ENCODE peak calls at places on chromosome 16, in four cellular contexts. F, A, W and L are unnamed samples.

GRCh38 chr16:71929048-71929447 is 33.7 kb downstream of the IST1 start:
- DNase-seq in A (no peak), F (peak; percentile 72), W (peak; percentile 84), L (peak; percentile 80)

GRCh38 chr16:82888616-82889015 is 261.8 kb downstream of the CDH13 start:
- DNase-seq in W (peak; percentile 67), A (no peak), F (peak; percentile 70), L (peak; percentile 75)

GRCh38 chr16:80583466-80583865 is 42.7 kb downstream of the DYNLRB2 start:
- DNase-seq in W (peak; percentile 71), A (no peak), F (peak; percentile 57), L (peak; percentile 83)

GRCh38 chr16:69036399-69037091 is 68.9 kb upstream of the HAS3 start:
- DNase-seq in F (no peak), W (no peak), A (no peak), L (no peak)

GRCh38 chr16:27326738-27327585 is 13.2 kb downstream of the IL4R start:
- DNase-seq in A (peak; percentile 99), F (peak; percentile 95), W (peak; percentile 97), L (peak; percentile 97)

GRCh38 chr16:22684282-22685161 is 129.4 kb upstream of the HS3ST2 start:
- DNase-seq in W (peak; percentile 29), A (no peak), F (peak; percentile 11), L (no peak)

GRCh38 chr16:22665803-22666202 is 148.2 kb upstream of the HS3ST2 start:
- DNase-seq in W (no peak), F (no peak), A (no peak), L (no peak)

GRCh38 chr16:70553175-70553574 is 29.6 kb downstream of the SF3B3 start:
- DNase-seq in W (peak; percentile 37), F (peak; percentile 26), A (peak; percentile 51), L (peak; percentile 75)

GRCh38 chr16:85616608-85617311 is 3.6 kb downstream of the GSE1 start:
- DNase-seq in A (no peak), W (peak; percentile 22), F (no peak), L (no peak)

GRCh38 chr16:66858740-66859396 is 14.7 kb downstream of the CA7 start:
- DNase-seq in W (peak; percentile 47), A (peak; percentile 72), F (peak; percentile 58), L (peak; percentile 66)

GRCh38 chr16:1816396-1817275 is 10.0 kb downstream of the HAGH start:
- DNase-seq in F (no peak), A (no peak), W (no peak), L (no peak)

GRCh38 chr16:17106243-17106791 is 364.4 kb downstream of the XYLT1 start:
- DNase-seq in W (no peak), A (no peak), F (no peak), L (no peak)

GRCh38 chr16:27314986-27315332 is 1.2 kb downstream of the IL4R start:
- DNase-seq in A (no peak), F (no peak), W (no peak), L (no peak)

GRCh38 chr16:12971216-12971615 is 69.8 kb downstream of the SHISA9 start:
- DNase-seq in A (peak; percentile 90), W (peak; percentile 40), F (no peak), L (peak; percentile 86)

GRCh38 chr16:49116873-49117272 is 164.8 kb downstream of the CBLN1 start:
- DNase-seq in F (no peak), A (no peak), W (no peak), L (no peak)

GRCh38 chr16:19245326-19245925 is 40.1 kb upstream of the CLEC19A start:
- DNase-seq in W (no peak), F (no peak), A (no peak), L (no peak)

GRCh38 chr16:87086575-87086974 is 230.6 kb downstream of the C16orf95 start:
- DNase-seq in A (no peak), F (peak; percentile 27), W (peak; percentile 65), L (peak; percentile 22)

GRCh38 chr16:73058616-73059409 is 10.9 kb upstream of the ZFHX3 start:
- DNase-seq in F (peak; percentile 71), A (no peak), W (no peak), L (peak; percentile 71)

GRCh38 chr16:3022208-3022696 is 1.5 kb downstream of the HCFC1R1 start:
- DNase-seq in W (peak; percentile 97), A (peak; percentile 89), F (peak; percentile 96), L (peak; percentile 98)

GRCh38 chr16:2054543-2055245 is 6.9 kb downstream of the TSC2 start:
- DNase-seq in A (no peak), W (no peak), F (no peak), L (no peak)

GRCh38 chr16:19926449-19927390 is 42.1 kb upstream of the GPRC5B start:
- DNase-seq in F (peak; percentile 72), A (no peak), W (peak; percentile 77), L (no peak)

GRCh38 chr16:23206986-23207385 is 24.4 kb downstream of the SCNN1G start:
- DNase-seq in A (no peak), W (no peak), F (no peak), L (no peak)

GRCh38 chr16:19179890-19180490 is 11.9 kb downstream of the SYT17 start:
- DNase-seq in W (peak; percentile 14), F (peak; percentile 48), A (peak; percentile 63), L (peak; percentile 80)

GRCh38 chr16:23024044-23024443 is 125.2 kb downstream of the USP31 start:
- DNase-seq in A (no peak), W (no peak), F (no peak), L (no peak)

GRCh38 chr16:53546988-53547391 is 44.0 kb upstream of the AKTIP start:
- DNase-seq in A (no peak), W (peak; percentile 54), F (peak; percentile 3), L (no peak)

GRCh38 chr16:31402687-31403086 is 9.6 kb downstream of the ITGAD start:
- DNase-seq in A (peak; percentile 64), F (no peak), W (no peak), L (peak; percentile 25)

GRCh38 chr16:50684823-50685455 is 3.8 kb upstream of the SNX20 start:
- DNase-seq in A (no peak), W (no peak), F (no peak), L (no peak)

GRCh38 chr16:54210437-54211081 is 76.0 kb downstream of the IRX3 start:
- DNase-seq in F (no peak), A (no peak), W (no peak), L (no peak)

GRCh38 chr16:21523411-21524067 is 75.8 kb upstream of the METTL9 start:
- DNase-seq in W (no peak), A (peak; percentile 32), F (no peak), L (no peak)

GRCh38 chr16:67028167-67028554 is 788 bp upstream of the CBFB start:
- DNase-seq in A (no peak), W (no peak), F (no peak), L (no peak)

GRCh38 chr16:24729967-24730815 is 740 bp downstream of the TNRC6A start:
- DNase-seq in F (peak; percentile 21), W (peak; percentile 28), A (no peak), L (no peak)

GRCh38 chr16:57376313-57376818 is 4.1 kb downstream of the CX3CL1 start:
- DNase-seq in A (no peak), W (no peak), F (no peak), L (no peak)
- H3K4me3 ChIP-seq in A (no peak overlapping the region), W (no peak overlapping the region), F (no peak overlapping the region), L (no peak overlapping the region)

GRCh38 chr16:79003026-79003617 is 597.4 kb downstream of the MAF start:
- DNase-seq in F (no peak), W (no peak), A (no peak), L (no peak)
- TF ChIP-seq CTCF in F (no peak), W (no peak), A (no peak), L (no peak)

GRCh38 chr16:4182581-4183257 is 59.2 kb downstream of the SRL start:
- DNase-seq in W (no peak), F (no peak), A (no peak), L (no peak)
- H3K4me3 ChIP-seq in W (peak overlapping the region; percentile 72), F (peak overlapping the region; percentile 52), A (peak overlapping the region; percentile 80), L (peak overlapping the region; percentile 76)

GRCh38 chr16:88499314-88499713 is 46.2 kb downstream of the ZFPM1 start:
- DNase-seq in W (no peak), F (no peak), A (no peak), L (no peak)

GRCh38 chr16:88498576-88499208 is 45.6 kb downstream of the ZFPM1 start:
- DNase-seq in A (no peak), F (no peak), W (no peak), L (no peak)

GRCh38 chr16:88499836-88500251 is 46.8 kb downstream of the ZFPM1 start:
- DNase-seq in F (no peak), W (no peak), A (no peak), L (no peak)

GRCh38 chr16:88500255-88500661 is 47.2 kb downstream of the ZFPM1 start:
- DNase-seq in F (no peak), A (no peak), W (no peak), L (no peak)

DNA sequence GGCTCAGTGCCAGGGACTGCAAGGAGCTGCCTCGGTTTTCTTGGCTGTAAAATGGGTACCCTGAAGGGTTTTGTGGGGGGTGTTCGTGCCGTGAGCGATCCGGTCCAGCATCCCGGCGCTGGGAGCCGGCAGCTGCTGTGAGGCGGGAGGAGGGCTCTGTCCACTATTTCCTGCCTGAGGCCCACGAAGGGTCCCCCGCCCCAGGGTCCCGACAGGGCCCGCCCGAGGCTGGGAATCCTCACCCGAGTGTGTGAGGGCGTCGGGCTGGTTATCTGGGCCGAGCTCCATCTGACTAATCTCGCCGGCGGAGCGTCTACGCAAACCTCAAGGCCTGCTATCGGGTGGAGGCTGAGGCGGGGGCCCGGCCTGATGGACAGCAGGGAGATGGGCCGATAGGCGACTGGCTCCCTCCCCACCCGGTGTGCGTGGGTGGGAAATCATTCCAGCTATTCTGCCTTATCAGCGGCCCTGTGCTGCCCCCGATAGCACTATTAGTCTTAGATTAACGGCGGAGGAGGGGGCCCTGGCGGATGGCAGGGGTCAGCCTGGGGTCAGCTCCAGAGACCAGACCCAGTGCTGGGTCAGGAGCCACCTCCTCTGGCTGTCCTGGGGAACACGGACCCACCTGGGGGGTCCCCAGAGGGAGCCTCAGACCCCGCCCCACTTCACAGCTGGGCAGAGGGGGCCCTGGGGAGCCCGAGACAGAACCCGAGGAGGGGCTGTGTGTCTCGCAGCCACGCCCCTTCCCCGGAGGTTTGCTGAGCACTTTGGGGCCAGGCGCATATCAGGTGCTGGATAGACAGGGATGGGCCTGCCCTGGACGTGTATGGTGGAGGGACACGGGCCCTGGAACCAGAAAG is 44.7 kb downstream of the ZFPM1 start:
- DNase-seq in W (no peak), A (no peak), F (peak; percentile 60), L (no peak)
- TF ChIP-seq CTCF in W (no peak), A (no peak), F (no peak), L (no peak)

GRCh38 chr16:58236231-58236690 is 38.4 kb upstream of the CSNK2A2 start:
- DNase-seq in A (no peak), F (peak; percentile 62), W (peak; percentile 39), L (peak; percentile 25)
- H3K4me3 ChIP-seq in A (peak overlapping the region; percentile 61), F (peak overlapping the region; percentile 20), W (peak overlapping the region; percentile 32), L (peak overlapping the region; percentile 50)